ENCODE peak calls at places on chromosomes 2 and 18, in seven cellular contexts. One of them, this sample, is unnamed.

GRCh38 chr2:71157124-71157802 is 26.8 kb downstream of the MPHOSPH10 start:
- DNase-seq in keratinocyte: no peak
- DNase-seq in hepatocyte: peak
- DNase-seq in K562: peak
- DNase-seq in tibial artery: no peak
- DNase-seq in sigmoid colon: peak
- DNase-seq in testis: peak
- DNase-seq in this sample: peak

GRCh38 chr18:44602845-44603244 is 77.8 kb upstream of the SETBP1 start:
- DNase-seq in sigmoid colon: no peak
- DNase-seq in tibial artery: no peak
- DNase-seq in keratinocyte: no peak
- DNase-seq in K562: no peak
- DNase-seq in testis: no peak
- DNase-seq in hepatocyte: no peak
- DNase-seq in this sample: no peak

GRCh38 chr2:177298191-177298590 is 33.7 kb upstream of the NFE2L2 start:
- DNase-seq in K562: no peak
- DNase-seq in tibial artery: no peak
- DNase-seq in testis: no peak
- DNase-seq in keratinocyte: no peak
- DNase-seq in hepatocyte: no peak
- DNase-seq in sigmoid colon: no peak
- DNase-seq in this sample: no peak

GRCh38 chr2:106963893-106964292 is 77.9 kb upstream of the ST6GAL2 start:
- DNase-seq in hepatocyte: no peak
- DNase-seq in testis: no peak
- DNase-seq in sigmoid colon: no peak
- DNase-seq in tibial artery: no peak
- DNase-seq in K562: no peak
- DNase-seq in keratinocyte: no peak
- DNase-seq in this sample: no peak

GRCh38 chr2:31387850-31388249 is 26.7 kb downstream of the XDH start:
- DNase-seq in tibial artery: no peak
- DNase-seq in K562: no peak
- DNase-seq in hepatocyte: no peak
- DNase-seq in keratinocyte: no peak
- DNase-seq in sigmoid colon: no peak
- DNase-seq in testis: no peak
- DNase-seq in this sample: peak

GRCh38 chr2:224379986-224380385 is 21.9 kb downstream of the FAM124B start:
- DNase-seq in sigmoid colon: peak
- DNase-seq in hepatocyte: no peak
- DNase-seq in testis: no peak
- DNase-seq in tibial artery: no peak
- DNase-seq in keratinocyte: no peak
- DNase-seq in K562: no peak
- DNase-seq in this sample: no peak

GRCh38 chr2:85409719-85410583 is at the start of gene CAPG:
- DNase-seq in testis: peak
- DNase-seq in sigmoid colon: no peak
- DNase-seq in K562: peak
- DNase-seq in hepatocyte: peak
- DNase-seq in keratinocyte: no peak
- DNase-seq in tibial artery: no peak
- DNase-seq in this sample: no peak

GRCh38 chr2:46146866-46147502 is 150.2 kb upstream of the EPAS1 start:
- DNase-seq in hepatocyte: no peak
- DNase-seq in keratinocyte: no peak
- DNase-seq in K562: no peak
- DNase-seq in sigmoid colon: peak
- DNase-seq in tibial artery: no peak
- DNase-seq in testis: no peak
- DNase-seq in this sample: no peak

GRCh38 chr18:413263-413662 is 87.2 kb downstream of the COLEC12 start:
- DNase-seq in tibial artery: no peak
- DNase-seq in sigmoid colon: no peak
- DNase-seq in testis: no peak
- DNase-seq in hepatocyte: no peak
- DNase-seq in K562: no peak
- DNase-seq in keratinocyte: no peak
- DNase-seq in this sample: no peak

GRCh38 chr2:223027442-223027841 is 24.5 kb upstream of the KCNE4 start:
- DNase-seq in testis: no peak
- DNase-seq in keratinocyte: no peak
- DNase-seq in K562: no peak
- DNase-seq in hepatocyte: peak
- DNase-seq in sigmoid colon: no peak
- DNase-seq in tibial artery: no peak
- DNase-seq in this sample: no peak

GRCh38 chr2:148130571-148130970 is 109.7 kb downstream of the MBD5 start:
- DNase-seq in testis: no peak
- DNase-seq in sigmoid colon: no peak
- DNase-seq in keratinocyte: no peak
- DNase-seq in tibial artery: no peak
- DNase-seq in hepatocyte: peak
- DNase-seq in K562: no peak
- DNase-seq in this sample: no peak

GRCh38 chr2:84731185-84731584 is 149.7 kb downstream of the TRABD2A start:
- DNase-seq in hepatocyte: no peak
- DNase-seq in keratinocyte: no peak
- DNase-seq in testis: no peak
- DNase-seq in tibial artery: no peak
- DNase-seq in sigmoid colon: no peak
- DNase-seq in K562: no peak
- DNase-seq in this sample: no peak

GRCh38 chr2:222646008-222646407 is 9.9 kb downstream of the FARSB start:
- DNase-seq in hepatocyte: no peak
- DNase-seq in K562: no peak
- DNase-seq in testis: no peak
- DNase-seq in sigmoid colon: no peak
- DNase-seq in keratinocyte: no peak
- DNase-seq in tibial artery: no peak
- DNase-seq in this sample: no peak

GRCh38 chr2:64645014-64645418 is 8.7 kb downstream of the SERTAD2 start:
- DNase-seq in K562: peak
- DNase-seq in hepatocyte: peak
- DNase-seq in tibial artery: no peak
- DNase-seq in sigmoid colon: peak
- DNase-seq in keratinocyte: no peak
- DNase-seq in testis: peak
- DNase-seq in this sample: peak

GRCh38 chr2:218883491-218884490 is 3.1 kb downstream of the WNT10A start:
- DNase-seq in tibial artery: no peak
- DNase-seq in sigmoid colon: no peak
- DNase-seq in testis: no peak
- DNase-seq in K562: no peak
- DNase-seq in keratinocyte: no peak
- DNase-seq in hepatocyte: peak
- DNase-seq in this sample: no peak

GRCh38 chr18:62312851-62313250 is 12.3 kb upstream of the TNFRSF11A start:
- DNase-seq in keratinocyte: no peak
- DNase-seq in testis: no peak
- DNase-seq in sigmoid colon: no peak
- DNase-seq in hepatocyte: no peak
- DNase-seq in K562: no peak
- DNase-seq in tibial artery: no peak
- DNase-seq in this sample: no peak

GRCh38 chr2:60659026-60659425 is 97.0 kb upstream of the PAPOLG start:
- DNase-seq in tibial artery: no peak
- DNase-seq in K562: peak
- DNase-seq in testis: no peak
- DNase-seq in hepatocyte: no peak
- DNase-seq in keratinocyte: no peak
- DNase-seq in sigmoid colon: no peak
- DNase-seq in this sample: no peak

GRCh38 chr2:10548626-10549025 is 100.5 kb upstream of the ODC1 start:
- DNase-seq in tibial artery: no peak
- DNase-seq in hepatocyte: no peak
- DNase-seq in K562: no peak
- DNase-seq in keratinocyte: no peak
- DNase-seq in sigmoid colon: no peak
- DNase-seq in testis: no peak
- DNase-seq in this sample: peak

GRCh38 chr2:106562232-106562631 is 75.1 kb downstream of the CD8B2 start:
- DNase-seq in tibial artery: no peak
- DNase-seq in K562: no peak
- DNase-seq in testis: no peak
- DNase-seq in hepatocyte: peak
- DNase-seq in keratinocyte: no peak
- DNase-seq in sigmoid colon: peak
- DNase-seq in this sample: no peak

GRCh38 chr2:27703638-27704341 is 40.1 kb downstream of the SLC4A1AP start:
- DNase-seq in tibial artery: peak
- DNase-seq in keratinocyte: peak
- DNase-seq in testis: peak
- DNase-seq in K562: peak
- DNase-seq in hepatocyte: peak
- DNase-seq in sigmoid colon: peak
- DNase-seq in this sample: peak
- H3K27ac ChIP-seq in tibial artery: peak
- H3K27ac ChIP-seq in keratinocyte: peak
- H3K27ac ChIP-seq in testis: peak
- H3K27ac ChIP-seq in K562: no peak
- H3K27ac ChIP-seq in hepatocyte: peak
- H3K27ac ChIP-seq in sigmoid colon: no peak
- H3K27ac ChIP-seq in this sample: no peak

DNA sequence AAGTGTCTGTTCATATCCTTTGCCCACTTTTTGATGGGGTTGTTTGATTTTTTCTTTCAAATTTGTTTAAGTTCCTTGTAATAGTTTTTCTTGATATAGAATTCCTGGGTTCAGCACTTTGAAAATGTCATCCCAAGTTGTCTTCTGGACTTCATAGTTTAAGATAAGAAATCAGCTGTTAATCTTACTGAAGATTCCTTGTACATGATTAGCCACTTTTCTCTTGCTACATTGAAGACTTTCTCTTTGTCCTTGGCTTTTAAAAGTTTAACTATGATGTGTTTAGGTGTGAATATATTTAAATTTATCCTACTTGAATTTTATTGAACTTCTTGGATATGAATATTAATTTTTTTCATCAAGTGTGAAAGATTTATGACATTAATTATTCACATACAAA is 387.2 kb upstream of the CWC22 start:
- DNase-seq in testis: no peak
- DNase-seq in hepatocyte: no peak
- DNase-seq in tibial artery: no peak
- DNase-seq in keratinocyte: no peak
- DNase-seq in K562: no peak
- DNase-seq in sigmoid colon: no peak
- DNase-seq in this sample: no peak
- TF ChIP-seq CTCF in testis: no peak
- TF ChIP-seq CTCF in hepatocyte: no peak
- TF ChIP-seq CTCF in tibial artery: no peak
- TF ChIP-seq CTCF in keratinocyte: no peak
- TF ChIP-seq CTCF in K562: no peak
- TF ChIP-seq CTCF in sigmoid colon: no peak
- TF ChIP-seq CTCF in this sample: no peak

DNA sequence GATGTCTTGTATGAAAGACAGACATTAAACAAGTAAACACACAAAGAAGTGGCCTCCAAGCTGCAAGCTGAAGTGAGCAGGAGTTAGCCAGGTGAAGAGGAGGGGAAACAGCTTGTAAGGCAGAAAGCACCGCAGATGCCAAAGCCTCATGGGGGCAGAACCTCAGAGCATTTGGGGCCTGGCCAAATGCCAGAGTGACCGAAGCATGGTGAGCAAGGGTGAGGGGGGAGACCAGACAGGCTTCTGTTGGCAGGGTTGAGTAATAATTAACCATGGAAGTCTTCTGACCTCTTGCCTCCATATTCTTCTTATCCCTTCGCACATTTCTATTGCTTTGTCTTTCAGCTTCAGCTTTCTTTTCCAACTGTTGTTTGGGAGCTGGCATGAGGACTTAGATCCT is 5.6 kb downstream of the QPCT start:
- DNase-seq in sigmoid colon: no peak
- DNase-seq in testis: no peak
- DNase-seq in keratinocyte: no peak
- DNase-seq in hepatocyte: peak
- DNase-seq in tibial artery: no peak
- DNase-seq in K562: no peak
- DNase-seq in this sample: no peak
- H3K4me3 ChIP-seq in sigmoid colon: no peak
- H3K4me3 ChIP-seq in testis: no peak
- H3K4me3 ChIP-seq in keratinocyte: no peak
- H3K4me3 ChIP-seq in hepatocyte: no peak
- H3K4me3 ChIP-seq in tibial artery: no peak
- H3K4me3 ChIP-seq in K562: no peak
- H3K4me3 ChIP-seq in this sample: no peak

GRCh38 chr2:127320067-127320466 is 26.1 kb upstream of the ERCC3 start:
- DNase-seq in hepatocyte: no peak
- DNase-seq in testis: no peak
- DNase-seq in tibial artery: no peak
- DNase-seq in sigmoid colon: no peak
- DNase-seq in keratinocyte: no peak
- DNase-seq in K562: no peak
- DNase-seq in this sample: no peak

GRCh38 chr2:127321306-127321705 is 27.4 kb upstream of the ERCC3 start:
- DNase-seq in testis: no peak
- DNase-seq in K562: no peak
- DNase-seq in keratinocyte: no peak
- DNase-seq in sigmoid colon: no peak
- DNase-seq in hepatocyte: no peak
- DNase-seq in tibial artery: no peak
- DNase-seq in this sample: no peak

GRCh38 chr2:127326289-127326945 is 32.5 kb upstream of the ERCC3 start:
- DNase-seq in hepatocyte: no peak
- DNase-seq in K562: no peak
- DNase-seq in tibial artery: no peak
- DNase-seq in keratinocyte: no peak
- DNase-seq in sigmoid colon: no peak
- DNase-seq in testis: no peak
- DNase-seq in this sample: no peak

GRCh38 chr2:127324635-127325034 is 30.7 kb upstream of the ERCC3 start:
- DNase-seq in tibial artery: no peak
- DNase-seq in keratinocyte: no peak
- DNase-seq in sigmoid colon: no peak
- DNase-seq in K562: peak
- DNase-seq in testis: no peak
- DNase-seq in hepatocyte: peak
- DNase-seq in this sample: no peak

DNA sequence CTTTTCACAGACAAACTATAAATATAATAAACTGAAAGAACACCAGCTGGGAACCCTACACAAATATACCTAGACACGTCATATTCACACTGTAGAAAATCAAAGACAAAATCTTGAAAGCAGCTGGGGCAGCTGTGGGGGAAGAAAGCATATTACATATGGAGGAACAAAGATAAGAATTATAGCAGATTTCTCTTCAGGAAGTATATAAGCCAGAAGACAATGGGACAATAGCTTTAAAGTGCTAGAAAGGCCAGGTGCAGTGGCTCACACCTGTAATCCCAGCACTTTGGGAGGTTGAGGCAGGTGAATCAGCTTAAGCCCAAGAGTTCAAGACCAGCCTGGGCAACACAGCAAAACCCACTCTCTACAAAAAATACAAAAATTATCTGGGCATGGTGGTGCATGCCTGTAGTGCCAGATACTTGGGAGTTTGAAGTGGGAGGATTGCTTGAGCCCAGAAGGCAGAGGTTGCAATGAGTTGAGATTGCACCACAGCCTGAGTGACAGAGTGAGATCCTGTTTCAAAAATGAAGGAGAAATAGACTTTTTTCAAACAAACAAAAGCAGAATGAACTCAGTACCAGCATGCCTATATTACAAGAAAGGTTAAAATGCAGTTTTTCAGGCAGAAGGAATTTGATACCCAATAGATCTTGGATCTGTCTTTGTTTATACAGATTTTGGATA is 26.8 kb upstream of the ERCC3 start:
- DNase-seq in testis: no peak
- DNase-seq in sigmoid colon: no peak
- DNase-seq in hepatocyte: no peak
- DNase-seq in K562: no peak
- DNase-seq in tibial artery: no peak
- DNase-seq in keratinocyte: no peak
- DNase-seq in this sample: no peak
- H3K27ac ChIP-seq in testis: no peak
- H3K27ac ChIP-seq in sigmoid colon: no peak
- H3K27ac ChIP-seq in hepatocyte: no peak
- H3K27ac ChIP-seq in K562: no peak
- H3K27ac ChIP-seq in tibial artery: no peak
- H3K27ac ChIP-seq in keratinocyte: no peak
- H3K27ac ChIP-seq in this sample: no peak